ENCODE peak calls at places on chromosome 22, in eight cellular contexts. K is BE2C, E is prostate gland, Q is PC-9, O is choroid plexus epithelial cell, V is cardiac muscle cell, T is breast epithelium, D is HL-60. P is an unnamed sample.
A peak's percentile ranks its signal among the peaks of the same experiment; 100 is the strongest.

GRCh38 chr22:45925811-45926351 is 51.1 kb downstream of the WNT7B start:
- DNase-seq in K (no peak), O (no peak), Q (peak; percentile 63), V (no peak), D (no peak), E (no peak), T (no peak), P (no peak)

GRCh38 chr22:46213052-46213451 is 37.0 kb downstream of the CDPF1 start:
- DNase-seq in Q (no peak), O (no peak), V (no peak), T (no peak), D (no peak), K (no peak), E (no peak), P (no peak)

GRCh38 chr22:20788627-20789344 is 14.9 kb downstream of the SERPIND1 start:
- DNase-seq in K (no peak), Q (no peak), E (no peak), T (no peak), O (no peak), V (no peak), D (no peak), P (no peak)

GRCh38 chr22:39622881-39623367 is 52.4 kb downstream of the CACNA1I start:
- DNase-seq in T (no peak), Q (peak; percentile 65), O (peak; percentile 45), D (peak; percentile 49), V (peak; percentile 66), K (peak; percentile 46), E (no peak), P (no peak)

GRCh38 chr22:45970709-45971388 is 6.1 kb downstream of the WNT7B start:
- DNase-seq in T (no peak), V (no peak), E (no peak), K (no peak), O (peak; percentile 22), D (no peak), Q (no peak), P (no peak)

GRCh38 chr22:29478326-29479276 is 1.4 kb upstream of the NEFH start:
- DNase-seq in Q (no peak), V (peak; percentile 72), T (no peak), D (peak; percentile 24), K (no peak), E (no peak), O (peak; percentile 21), P (peak; percentile 54)

GRCh38 chr22:25143161-25144076 is 56.2 kb upstream of the CRYBB3 start:
- DNase-seq in D (no peak), Q (no peak), E (no peak), T (no peak), V (no peak), K (no peak), O (no peak), P (no peak)

GRCh38 chr22:23514317-23515038 is 65.6 kb downstream of the IGLL1 start:
- DNase-seq in K (no peak), T (no peak), Q (no peak), V (no peak), D (no peak), E (no peak), O (no peak), P (no peak)

GRCh38 chr22:25039255-25039654 is 86.7 kb downstream of the KIAA1671 start:
- DNase-seq in V (no peak), E (no peak), D (no peak), K (no peak), O (no peak), Q (no peak), T (no peak), P (no peak)

GRCh38 chr22:11629661-11630385 is 3898.2 kb upstream of the OR11H1 start:
- DNase-seq in E (no peak), O (no peak), V (no peak), D (no peak), K (no peak), Q (no peak), T (no peak), P (no peak)

GRCh38 chr22:46007003-46007847 is 30.3 kb upstream of the WNT7B start:
- DNase-seq in E (peak; percentile 70), O (peak; percentile 54), V (no peak), K (peak; percentile 78), D (peak; percentile 84), T (peak; percentile 73), Q (peak; percentile 86), P (no peak)

GRCh38 chr22:23499845-23500500 is 80.1 kb downstream of the IGLL1 start:
- DNase-seq in E (no peak), O (no peak), D (no peak), V (no peak), Q (no peak), T (no peak), K (no peak), P (no peak)

GRCh38 chr22:44024288-44024908 is at the start of gene PARVB:
- DNase-seq in D (peak; percentile 33), E (no peak), T (no peak), Q (peak; percentile 20), K (peak; percentile 45), O (no peak), V (peak; percentile 47), P (peak; percentile 39)

GRCh38 chr22:39731881-39732555 is 161.5 kb downstream of the CACNA1I start:
- DNase-seq in K (peak; percentile 58), E (no peak), O (no peak), Q (no peak), V (no peak), D (no peak), T (no peak), P (no peak)

GRCh38 chr22:49540571-49541450 is 286.9 kb downstream of the BRD1 start:
- DNase-seq in D (no peak), T (no peak), O (no peak), Q (no peak), V (no peak), E (no peak), K (no peak), P (no peak)

GRCh38 chr22:49545606-49546005 is 282.1 kb downstream of the BRD1 start:
- DNase-seq in Q (no peak), T (no peak), D (no peak), K (no peak), E (no peak), V (no peak), O (no peak), P (peak; percentile 19)

GRCh38 chr22:49544286-49544685 is 283.4 kb downstream of the BRD1 start:
- DNase-seq in E (no peak), O (no peak), V (no peak), T (no peak), D (no peak), K (no peak), Q (no peak), P (no peak)

GRCh38 chr22:49541451-49542230 is 286.0 kb downstream of the BRD1 start:
- DNase-seq in T (no peak), K (no peak), Q (no peak), D (no peak), O (no peak), E (no peak), V (no peak), P (no peak)

GRCh38 chr22:49543876-49544275 is 283.8 kb downstream of the BRD1 start:
- DNase-seq in K (no peak), Q (no peak), V (no peak), T (no peak), E (no peak), O (no peak), D (no peak), P (no peak)
- TF ChIP-seq CTCF in K (no peak), Q (no peak), V (no peak), T (no peak), E (no peak), O (no peak), D (no peak), P (no peak)

GRCh38 chr22:26567610-26568009 is 22.3 kb downstream of the TPST2 start:
- DNase-seq in T (no peak), D (no peak), K (no peak), V (no peak), Q (no peak), E (no peak), O (no peak), P (no peak)
- H3K4me3 ChIP-seq in T (no peak overlapping the region), D (no peak overlapping the region), K (no peak overlapping the region), V (no peak overlapping the region), Q (no peak overlapping the region), E (no peak overlapping the region), O (no peak overlapping the region), P (no peak overlapping the region)

DNA sequence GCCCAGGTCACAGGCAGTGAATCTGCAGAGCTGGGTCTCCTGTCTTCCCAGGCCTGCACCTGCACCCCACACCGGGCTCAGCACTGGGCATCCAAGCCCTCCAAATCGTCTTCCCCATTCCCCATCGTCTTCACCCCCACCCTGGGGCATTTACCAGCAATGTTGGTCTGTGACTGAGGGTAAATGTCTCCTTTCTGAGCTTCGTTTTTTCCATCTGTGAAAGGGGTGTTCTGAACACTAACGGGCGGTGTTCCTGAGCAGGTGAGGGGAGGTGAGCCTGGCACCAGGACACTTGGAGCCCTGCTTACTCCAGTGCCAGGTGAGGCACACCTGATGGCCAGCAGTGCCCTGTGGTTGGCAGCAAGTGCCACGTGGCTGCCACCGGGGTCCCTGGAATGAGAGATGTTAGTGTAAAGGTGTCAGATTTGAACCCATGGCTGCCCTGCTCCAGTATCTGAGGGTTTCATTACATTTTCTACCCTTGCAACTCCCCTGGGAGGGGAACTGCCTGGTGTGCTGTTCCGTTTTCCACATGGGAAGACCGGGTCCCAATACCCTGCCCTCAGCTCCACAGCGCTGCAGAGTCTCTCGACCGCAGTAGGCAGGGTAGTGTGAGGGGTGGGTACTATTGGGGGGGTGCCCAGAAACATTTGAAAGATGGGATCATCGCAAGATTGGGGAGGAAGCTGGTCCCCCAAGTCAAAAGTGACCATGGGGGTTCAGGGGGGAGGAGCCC is 1.9 kb downstream of the CDC42EP1 start:
- DNase-seq in E (no peak), D (no peak), T (no peak), K (no peak), Q (no peak), O (no peak), V (no peak), P (no peak)
- TF ChIP-seq CTCF in E (no peak), D (no peak), T (peak; percentile 29), K (no peak), Q (peak; percentile 45), O (no peak), V (no peak), P (no peak)

GRCh38 chr22:28332410-28332809 is 347.2 kb downstream of the TTC28 start:
- DNase-seq in K (no peak), Q (no peak), O (peak; percentile 48), E (no peak), V (no peak), D (no peak), T (no peak), P (no peak)

GRCh38 chr22:28333106-28333505 is 346.5 kb downstream of the TTC28 start:
- DNase-seq in T (no peak), D (no peak), K (no peak), Q (no peak), O (no peak), V (no peak), E (no peak), P (no peak)

GRCh38 chr22:28328751-28329150 is 350.9 kb downstream of the TTC28 start:
- DNase-seq in T (no peak), Q (no peak), V (no peak), K (no peak), O (no peak), E (no peak), D (no peak), P (no peak)

DNA sequence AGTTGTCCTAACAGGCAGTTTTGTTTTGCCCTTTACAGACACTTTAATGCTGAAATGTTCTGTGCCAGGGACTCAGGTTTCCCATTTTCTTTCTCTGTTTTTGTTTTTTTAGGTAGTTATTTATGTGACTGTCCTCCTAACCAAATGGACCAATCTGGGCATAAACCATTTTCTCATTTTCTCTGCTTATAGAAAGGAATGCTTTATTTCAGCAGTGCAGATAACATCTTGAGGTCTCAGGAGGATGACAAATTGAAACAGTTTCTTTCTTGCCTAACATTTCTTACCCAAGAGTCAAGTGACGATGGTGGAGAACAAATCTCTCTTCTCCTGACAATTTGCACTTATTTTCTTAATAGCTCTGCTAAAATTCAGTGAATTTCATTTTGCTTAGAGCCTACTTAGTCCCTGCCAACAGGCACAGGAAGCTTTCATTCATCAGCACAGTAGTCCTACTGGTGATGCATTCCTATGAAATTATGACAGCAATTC is 350.0 kb downstream of the TTC28 start:
- DNase-seq in K (no peak), V (no peak), O (peak; percentile 50), T (no peak), E (no peak), D (no peak), Q (no peak), P (no peak)
- H3K4me3 ChIP-seq in K (no peak overlapping the region), V (no peak overlapping the region), O (no peak overlapping the region), T (no peak overlapping the region), E (no peak overlapping the region), D (no peak overlapping the region), Q (no peak overlapping the region), P (no peak overlapping the region)